ENCODE peak calls at places on chromosomes 12 and 14, in four cellular contexts. One of them, this sample, is unnamed.
A peak's percentile ranks its signal among the peaks of the same experiment; 100 is the strongest.

GRCh38 chr12:127293507-127294310 is 973.3 kb upstream of the TMEM132C start:
- DNase-seq in NCI-H1092: peak; percentile 12
- DNase-seq in endothelial cell: no peak
- DNase-seq in right cardiac atrium: peak; percentile 71
- DNase-seq in this sample: peak; percentile 72

GRCh38 chr14:105499256-105500035 is 8.4 kb downstream of the TEDC1 start:
- DNase-seq in NCI-H1092: no peak
- DNase-seq in endothelial cell: no peak
- DNase-seq in right cardiac atrium: peak; percentile 65
- DNase-seq in this sample: no peak

GRCh38 chr12:52186135-52186840 is 5.5 kb downstream of the KRT80 start:
- DNase-seq in NCI-H1092: no peak
- DNase-seq in endothelial cell: no peak
- DNase-seq in right cardiac atrium: no peak
- DNase-seq in this sample: no peak

GRCh38 chr14:34628681-34629135 is 1.2 kb downstream of the SNX6 start:
- DNase-seq in NCI-H1092: no peak
- DNase-seq in endothelial cell: no peak
- DNase-seq in right cardiac atrium: no peak
- DNase-seq in this sample: no peak

GRCh38 chr12:6234214-6234613 is 34.0 kb downstream of the CD9 start:
- DNase-seq in NCI-H1092: no peak
- DNase-seq in endothelial cell: no peak
- DNase-seq in right cardiac atrium: no peak
- DNase-seq in this sample: no peak

GRCh38 chr14:21536395-21537087 is 10.4 kb upstream of the SALL2 start:
- DNase-seq in NCI-H1092: no peak
- DNase-seq in endothelial cell: peak; percentile 37
- DNase-seq in right cardiac atrium: no peak
- DNase-seq in this sample: no peak

GRCh38 chr12:71447691-71448660 is 8.4 kb downstream of the LGR5 start:
- DNase-seq in NCI-H1092: no peak
- DNase-seq in endothelial cell: no peak
- DNase-seq in right cardiac atrium: no peak
- DNase-seq in this sample: no peak

GRCh38 chr12:113840401-113841042 is 125.6 kb downstream of the RBM19 start:
- DNase-seq in NCI-H1092: no peak
- DNase-seq in endothelial cell: no peak
- DNase-seq in right cardiac atrium: no peak
- DNase-seq in this sample: no peak